ENCODE peak calls at places on chromosomes 3 and 15, in nine cellular contexts. E is breast epithelium, P is GM12878, F is stomach, I is sigmoid colon, A is prostate gland, U is GM23338, T is spleen, C is SK-N-SH. W is an unnamed sample.

GRCh38 chr15:99631256-99631655 is 65.5 kb downstream of the MEF2A start:
- DNase-seq in E (no peak), P (peak), F (no peak), I (no peak), A (no peak), U (no peak), T (peak), C (no peak), W (no peak)

GRCh38 chr3:175386630-175387029 is 527.5 kb downstream of the NAALADL2 start:
- DNase-seq in E (no peak), P (no peak), F (no peak), I (no peak), A (no peak), U (no peak), T (no peak), C (no peak), W (no peak)

GRCh38 chr3:119702530-119703527 is at the start of gene CFAP91:
- DNase-seq in E (peak), P (peak), F (peak), I (peak), A (peak), U (peak), T (peak), C (peak), W (peak)

GRCh38 chr3:98807011-98807410 is 43.9 kb downstream of the ST3GAL6 start:
- DNase-seq in E (no peak), P (no peak), F (no peak), I (no peak), A (no peak), U (no peak), T (no peak), C (no peak), W (no peak)

GRCh38 chr3:73669268-73669667 is 44.5 kb upstream of the PDZRN3 start:
- DNase-seq in E (no peak), P (no peak), F (no peak), I (no peak), A (no peak), U (no peak), T (no peak), C (no peak), W (no peak)

GRCh38 chr15:27114440-27114839 is 143.5 kb downstream of the GABRG3 start:
- DNase-seq in E (no peak), P (no peak), F (no peak), I (no peak), A (no peak), U (no peak), T (no peak), C (no peak), W (no peak)

GRCh38 chr3:101119535-101119934 is 126.3 kb upstream of the ABI3BP start:
- DNase-seq in E (no peak), P (no peak), F (no peak), I (no peak), A (no peak), U (no peak), T (no peak), C (no peak), W (no peak)

GRCh38 chr3:178966299-178967183 is 105.1 kb downstream of the ZMAT3 start:
- DNase-seq in E (no peak), P (peak), F (no peak), I (no peak), A (no peak), U (peak), T (no peak), C (peak), W (no peak)

GRCh38 chr15:35293353-35294130 is 208.4 kb upstream of the NANOGP8 start:
- DNase-seq in E (no peak), P (no peak), F (no peak), I (no peak), A (no peak), U (peak), T (no peak), C (peak), W (no peak)

GRCh38 chr3:78644847-78645246 is 1123.0 kb downstream of the ROBO1 start:
- DNase-seq in E (no peak), P (no peak), F (no peak), I (no peak), A (no peak), U (no peak), T (no peak), C (no peak), W (no peak)

GRCh38 chr3:145963111-145963510 is 197.9 kb downstream of the PLOD2 start:
- DNase-seq in E (no peak), P (no peak), F (no peak), I (no peak), A (no peak), U (no peak), T (no peak), C (no peak), W (no peak)

GRCh38 chr15:83581381-83581780 is 72.5 kb upstream of the ADAMTSL3 start:
- DNase-seq in E (no peak), P (no peak), F (no peak), I (no peak), A (no peak), U (no peak), T (no peak), C (no peak), W (no peak)

GRCh38 chr3:78974181-78974770 is 793.5 kb downstream of the ROBO1 start:
- DNase-seq in E (no peak), P (no peak), F (no peak), I (no peak), A (no peak), U (no peak), T (no peak), C (no peak), W (no peak)

GRCh38 chr3:14137004-14137403 is 12.2 kb downstream of the TMEM43 start:
- DNase-seq in E (no peak), P (no peak), F (peak), I (no peak), A (no peak), U (no peak), T (no peak), C (no peak), W (no peak)

GRCh38 chr3:146382386-146382785 is 87.0 kb downstream of the PLSCR2 start:
- DNase-seq in E (no peak), P (no peak), F (no peak), I (no peak), A (no peak), U (peak), T (no peak), C (no peak), W (no peak)

GRCh38 chr3:95172549-95172948 is 1109.7 kb downstream of the NSUN3 start:
- DNase-seq in E (no peak), P (no peak), F (no peak), I (no peak), A (no peak), U (peak), T (no peak), C (no peak), W (no peak)

GRCh38 chr3:141849056-141849814 is 27.2 kb upstream of the ATP1B3 start:
- DNase-seq in E (no peak), P (no peak), F (no peak), I (no peak), A (no peak), U (no peak), T (no peak), C (no peak), W (no peak)

GRCh38 chr3:107356706-107357105 is 20.5 kb upstream of the CCDC54 start:
- DNase-seq in E (no peak), P (no peak), F (no peak), I (no peak), A (no peak), U (no peak), T (no peak), C (no peak), W (no peak)

GRCh38 chr15:50828610-50829206 is 63.2 kb upstream of the SPPL2A start:
- DNase-seq in E (no peak), P (no peak), F (no peak), I (no peak), A (no peak), U (peak), T (no peak), C (no peak), W (no peak)

GRCh38 chr3:19348500-19348899 is 200.2 kb downstream of the KCNH8 start:
- DNase-seq in E (no peak), P (no peak), F (no peak), I (no peak), A (no peak), U (no peak), T (no peak), C (no peak), W (no peak)

GRCh38 chr15:76332796-76333195 is 3.8 kb upstream of the ISL2 start:
- DNase-seq in E (no peak), P (no peak), F (no peak), I (no peak), A (no peak), U (no peak), T (no peak), C (no peak), W (no peak)

GRCh38 chr3:123005291-123005690 is 22.3 kb downstream of the SEMA5B start:
- DNase-seq in E (no peak), P (no peak), F (no peak), I (no peak), A (no peak), U (no peak), T (no peak), C (no peak), W (no peak)

GRCh38 chr3:131880948-131881347 is 153.9 kb downstream of the CPNE4 start:
- DNase-seq in E (no peak), P (no peak), F (no peak), I (no peak), A (no peak), U (no peak), T (no peak), C (no peak), W (no peak)

GRCh38 chr3:70916375-70917055 is 604.1 kb upstream of the MDFIC2 start:
- DNase-seq in E (no peak), P (no peak), F (no peak), I (no peak), A (no peak), U (no peak), T (no peak), C (peak), W (no peak)

GRCh38 chr3:37680393-37680792 is 181.3 kb upstream of the CTDSPL start:
- DNase-seq in E (no peak), P (no peak), F (no peak), I (no peak), A (no peak), U (no peak), T (no peak), C (no peak), W (no peak)

GRCh38 chr3:183551930-183552329 is 3.6 kb downstream of the KLHL6 start:
- DNase-seq in E (no peak), P (no peak), F (no peak), I (no peak), A (no peak), U (no peak), T (no peak), C (no peak), W (no peak)

GRCh38 chr3:14849831-14850230 is 31.1 kb downstream of the FGD5 start:
- DNase-seq in E (no peak), P (no peak), F (no peak), I (peak), A (no peak), U (no peak), T (no peak), C (peak), W (no peak)

GRCh38 chr3:145015243-145015642 is 1043.6 kb downstream of the DIPK2A start:
- DNase-seq in E (no peak), P (no peak), F (no peak), I (no peak), A (no peak), U (no peak), T (no peak), C (no peak), W (no peak)

GRCh38 chr3:66121288-66121687 is 82.6 kb upstream of the MAGI1 start:
- DNase-seq in E (no peak), P (no peak), F (no peak), I (no peak), A (no peak), U (no peak), T (no peak), C (no peak), W (no peak)

GRCh38 chr3:158770254-158771017 is 31.4 kb upstream of the MFSD1 start:
- DNase-seq in E (no peak), P (no peak), F (no peak), I (no peak), A (no peak), U (no peak), T (no peak), C (no peak), W (no peak)

GRCh38 chr15:44726136-44726535 is 10.2 kb upstream of the TRIM69 start:
- DNase-seq in E (no peak), P (no peak), F (no peak), I (no peak), A (no peak), U (no peak), T (no peak), C (no peak), W (no peak)
- H3K27ac ChIP-seq in E (peak), P (peak), F (peak), I (peak), A (peak), U (peak), T (peak), C (peak), W (peak)

GRCh38 chr3:143952569-143953069 is 19.0 kb upstream of the DIPK2A start:
- DNase-seq in E (no peak), P (no peak), F (no peak), I (no peak), A (no peak), U (peak), T (no peak), C (no peak), W (no peak)

GRCh38 chr3:143951351-143951971 is 20.2 kb upstream of the DIPK2A start:
- DNase-seq in E (no peak), P (no peak), F (no peak), I (no peak), A (peak), U (peak), T (no peak), C (peak), W (no peak)

GRCh38 chr3:143955113-143955512 is 16.5 kb upstream of the DIPK2A start:
- DNase-seq in E (no peak), P (no peak), F (no peak), I (no peak), A (no peak), U (no peak), T (no peak), C (no peak), W (no peak)

DNA sequence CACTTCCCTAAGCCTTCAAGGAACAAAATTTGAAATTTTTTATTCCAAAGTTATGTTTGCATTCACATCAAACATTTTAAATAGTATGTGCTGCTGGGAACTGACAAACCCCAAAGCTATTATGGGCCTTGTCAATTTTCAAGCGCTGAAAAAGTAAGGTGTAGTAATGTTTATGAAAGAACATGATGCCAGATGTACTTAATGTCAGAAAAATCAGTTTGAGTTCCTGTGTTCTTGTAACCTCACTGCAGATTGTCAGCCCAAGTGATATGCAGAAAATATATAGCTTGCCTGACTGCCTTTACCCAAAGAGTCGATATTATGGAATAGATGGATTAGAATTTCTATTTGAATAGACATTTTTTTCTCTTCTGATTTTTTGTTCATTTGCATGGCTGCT is 20.8 kb upstream of the DIPK2A start:
- DNase-seq in E (no peak), P (no peak), F (no peak), I (no peak), A (no peak), U (no peak), T (no peak), C (no peak), W (no peak)
- TF ChIP-seq POLR2AphosphoS5 in E (no peak), P (no peak), F (no peak), I (no peak), A (no peak), U (no peak), T (no peak), C (no peak), W (no peak)

GRCh38 chr3:188589056-188589455 is 435.1 kb downstream of the LPP start:
- DNase-seq in E (no peak), P (no peak), F (no peak), I (no peak), A (no peak), U (no peak), T (no peak), C (no peak), W (no peak)
- H3K27ac ChIP-seq in E (no peak), P (no peak), F (peak), I (no peak), A (no peak), U (no peak), T (peak), C (no peak), W (no peak)

GRCh38 chr3:63089735-63090134 is 188.4 kb upstream of the SYNPR start:
- DNase-seq in E (no peak), P (no peak), F (no peak), I (no peak), A (no peak), U (no peak), T (no peak), C (no peak), W (no peak)

GRCh38 chr3:63096248-63097058 is 181.7 kb upstream of the SYNPR start:
- DNase-seq in E (no peak), P (no peak), F (no peak), I (no peak), A (no peak), U (no peak), T (peak), C (no peak), W (no peak)

GRCh38 chr3:63089007-63089406 is 189.1 kb upstream of the SYNPR start:
- DNase-seq in E (no peak), P (no peak), F (no peak), I (no peak), A (no peak), U (no peak), T (no peak), C (no peak), W (no peak)

GRCh38 chr3:63097396-63097795 is 180.7 kb upstream of the SYNPR start:
- DNase-seq in E (no peak), P (no peak), F (no peak), I (no peak), A (no peak), U (no peak), T (no peak), C (no peak), W (no peak)

GRCh38 chr3:63092545-63092944 is 185.6 kb upstream of the SYNPR start:
- DNase-seq in E (no peak), P (no peak), F (no peak), I (no peak), A (no peak), U (no peak), T (no peak), C (no peak), W (no peak)
- TF ChIP-seq POLR2AphosphoS5 in E (no peak), P (no peak), F (no peak), I (no peak), A (no peak), U (no peak), T (no peak), C (no peak), W (no peak)

GRCh38 chr3:197001106-197001971 is 28.3 kb downstream of the MELTF start:
- DNase-seq in E (peak), P (no peak), F (no peak), I (peak), A (no peak), U (no peak), T (peak), C (no peak), W (peak)
- H3K27ac ChIP-seq in E (peak), P (no peak), F (peak), I (peak), A (peak), U (no peak), T (peak), C (no peak), W (peak)

GRCh38 chr3:9749663-9750555 is at the start of gene OGG1:
- DNase-seq in E (peak), P (peak), F (peak), I (peak), A (peak), U (peak), T (peak), C (peak), W (peak)
- TF ChIP-seq POLR2AphosphoS5 in E (peak), P (peak), F (peak), I (peak), A (peak), U (peak), T (peak), C (peak), W (no peak)

GRCh38 chr15:92807971-92808571 is 92.1 kb upstream of the CHD2 start:
- DNase-seq in E (no peak), P (no peak), F (no peak), I (no peak), A (no peak), U (peak), T (peak), C (no peak), W (peak)

GRCh38 chr15:92805080-92805708 is 94.9 kb upstream of the CHD2 start:
- DNase-seq in E (no peak), P (no peak), F (no peak), I (no peak), A (no peak), U (no peak), T (peak), C (no peak), W (no peak)

GRCh38 chr15:92808611-92809063 is 91.5 kb upstream of the CHD2 start:
- DNase-seq in E (peak), P (no peak), F (no peak), I (peak), A (no peak), U (peak), T (peak), C (peak), W (no peak)

GRCh38 chr15:92809064-92809879 is 90.9 kb upstream of the CHD2 start:
- DNase-seq in E (peak), P (peak), F (peak), I (peak), A (peak), U (peak), T (peak), C (peak), W (peak)

DNA sequence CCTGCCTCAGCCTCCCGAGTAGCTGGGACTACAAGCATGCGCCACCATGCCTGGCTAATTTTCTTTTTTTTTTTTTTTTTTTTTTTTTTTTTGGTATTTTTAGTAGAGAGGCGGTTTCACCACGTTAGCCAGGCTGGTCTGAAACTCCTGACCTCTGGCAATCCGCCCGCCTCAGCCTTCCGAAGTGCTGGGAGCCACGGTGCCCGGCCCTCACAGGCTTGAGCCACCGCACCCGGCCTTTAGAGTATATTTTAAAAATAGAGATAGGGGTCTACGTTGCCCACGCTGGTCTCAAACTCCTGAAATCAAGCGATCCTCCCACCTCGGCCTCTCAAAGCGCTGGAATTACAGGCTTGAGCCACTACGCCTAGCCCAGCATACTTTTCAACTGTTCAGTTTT is 93.4 kb upstream of the CHD2 start:
- DNase-seq in E (no peak), P (no peak), F (no peak), I (no peak), A (no peak), U (no peak), T (peak), C (no peak), W (no peak)
- H3K27ac ChIP-seq in E (peak), P (no peak), F (peak), I (peak), A (no peak), U (no peak), T (no peak), C (no peak), W (peak)

DNA sequence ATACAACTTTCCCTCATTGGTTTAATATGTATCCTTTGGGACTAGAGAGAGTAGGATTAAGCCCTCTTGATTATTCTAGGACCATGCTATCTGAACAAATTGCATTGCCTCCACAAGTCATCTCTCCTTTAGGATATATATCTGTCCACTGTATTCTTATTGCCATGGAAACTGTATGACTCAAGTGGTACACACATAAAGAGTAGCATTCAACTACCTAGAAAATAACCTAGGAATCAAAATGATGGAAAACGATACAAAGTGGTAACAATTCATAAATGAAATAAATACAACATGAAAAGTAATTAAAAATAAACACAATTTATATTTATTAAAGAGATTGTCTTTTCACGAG is 212.1 kb upstream of the P2RY1 start:
- DNase-seq in E (no peak), P (no peak), F (no peak), I (no peak), A (no peak), U (no peak), T (no peak), C (no peak), W (no peak)
- TF ChIP-seq POLR2AphosphoS5 in E (no peak), P (no peak), F (no peak), I (no peak), A (no peak), U (no peak), T (no peak), C (no peak), W (no peak)

GRCh38 chr3:11499144-11499543 is 144.6 kb downstream of the VGLL4 start:
- DNase-seq in E (no peak), P (no peak), F (no peak), I (no peak), A (no peak), U (no peak), T (no peak), C (no peak), W (no peak)
- H3K27ac ChIP-seq in E (no peak), P (no peak), F (peak), I (no peak), A (no peak), U (no peak), T (no peak), C (peak), W (no peak)